ENCODE peak calls at places on chromosomes 7 and 10, in ten cellular contexts. One of them, this sample, is unnamed.

GRCh38 chr7:5831196-5831595 is 49.4 kb upstream of the OCM start:
- DNase-seq in PC-3: no peak
- DNase-seq in fibroblast of lung: peak
- DNase-seq in stomach: no peak
- DNase-seq in transverse colon: no peak
- DNase-seq in ovary: peak
- DNase-seq in colonic mucosa: no peak
- DNase-seq in HCT116: no peak
- DNase-seq in IMR-90: peak
- DNase-seq in lower lobe of right lung: no peak
- DNase-seq in this sample: peak

GRCh38 chr10:10886861-10887539 is 130.7 kb upstream of the CELF2 start:
- DNase-seq in PC-3: no peak
- DNase-seq in fibroblast of lung: peak
- DNase-seq in stomach: no peak
- DNase-seq in transverse colon: no peak
- DNase-seq in ovary: no peak
- DNase-seq in colonic mucosa: no peak
- DNase-seq in HCT116: no peak
- DNase-seq in IMR-90: no peak
- DNase-seq in lower lobe of right lung: no peak
- DNase-seq in this sample: no peak

GRCh38 chr7:70417061-70417655 is 714.8 kb upstream of the GALNT17 start:
- DNase-seq in PC-3: no peak
- DNase-seq in fibroblast of lung: no peak
- DNase-seq in stomach: no peak
- DNase-seq in transverse colon: no peak
- DNase-seq in ovary: no peak
- DNase-seq in colonic mucosa: no peak
- DNase-seq in HCT116: no peak
- DNase-seq in IMR-90: no peak
- DNase-seq in lower lobe of right lung: no peak
- DNase-seq in this sample: no peak

GRCh38 chr10:9096288-9096687 is 1041.8 kb downstream of the GATA3 start:
- DNase-seq in PC-3: no peak
- DNase-seq in fibroblast of lung: no peak
- DNase-seq in stomach: no peak
- DNase-seq in transverse colon: no peak
- DNase-seq in ovary: no peak
- DNase-seq in colonic mucosa: no peak
- DNase-seq in HCT116: no peak
- DNase-seq in IMR-90: no peak
- DNase-seq in lower lobe of right lung: no peak
- DNase-seq in this sample: no peak

GRCh38 chr10:104483582-104483981 is 129.9 kb downstream of the CFAP58 start:
- DNase-seq in PC-3: no peak
- DNase-seq in fibroblast of lung: no peak
- DNase-seq in stomach: no peak
- DNase-seq in transverse colon: no peak
- DNase-seq in ovary: no peak
- DNase-seq in colonic mucosa: no peak
- DNase-seq in HCT116: no peak
- DNase-seq in IMR-90: no peak
- DNase-seq in lower lobe of right lung: no peak
- DNase-seq in this sample: no peak

GRCh38 chr10:70499829-70500167 is 21.2 kb downstream of the PALD1 start:
- DNase-seq in PC-3: no peak
- DNase-seq in fibroblast of lung: no peak
- DNase-seq in stomach: no peak
- DNase-seq in transverse colon: no peak
- DNase-seq in ovary: no peak
- DNase-seq in colonic mucosa: no peak
- DNase-seq in HCT116: no peak
- DNase-seq in IMR-90: no peak
- DNase-seq in lower lobe of right lung: no peak
- DNase-seq in this sample: no peak

GRCh38 chr7:114423218-114423496 is 8.5 kb downstream of the FOXP2 start:
- DNase-seq in PC-3: no peak
- DNase-seq in fibroblast of lung: no peak
- DNase-seq in stomach: no peak
- DNase-seq in transverse colon: no peak
- DNase-seq in ovary: no peak
- DNase-seq in colonic mucosa: no peak
- DNase-seq in HCT116: no peak
- DNase-seq in IMR-90: no peak
- DNase-seq in lower lobe of right lung: no peak
- DNase-seq in this sample: no peak

GRCh38 chr10:43236176-43236850 is 30.6 kb downstream of the RASGEF1A start:
- DNase-seq in PC-3: no peak
- DNase-seq in fibroblast of lung: no peak
- DNase-seq in stomach: no peak
- DNase-seq in transverse colon: no peak
- DNase-seq in ovary: no peak
- DNase-seq in colonic mucosa: no peak
- DNase-seq in HCT116: no peak
- DNase-seq in IMR-90: no peak
- DNase-seq in lower lobe of right lung: peak
- DNase-seq in this sample: no peak

GRCh38 chr7:38660427-38661099 is 29.4 kb upstream of the AMPH start:
- DNase-seq in PC-3: peak
- DNase-seq in fibroblast of lung: peak
- DNase-seq in stomach: no peak
- DNase-seq in transverse colon: peak
- DNase-seq in ovary: no peak
- DNase-seq in colonic mucosa: no peak
- DNase-seq in HCT116: peak
- DNase-seq in IMR-90: peak
- DNase-seq in lower lobe of right lung: peak
- DNase-seq in this sample: peak

GRCh38 chr10:11594589-11595394 is 16.7 kb downstream of the USP6NL start:
- DNase-seq in PC-3: no peak
- DNase-seq in fibroblast of lung: no peak
- DNase-seq in stomach: no peak
- DNase-seq in transverse colon: no peak
- DNase-seq in ovary: no peak
- DNase-seq in colonic mucosa: no peak
- DNase-seq in HCT116: no peak
- DNase-seq in IMR-90: no peak
- DNase-seq in lower lobe of right lung: no peak
- DNase-seq in this sample: no peak

GRCh38 chr7:112143151-112143550 is 63.0 kb downstream of the DOCK4 start:
- DNase-seq in PC-3: no peak
- DNase-seq in fibroblast of lung: peak
- DNase-seq in stomach: no peak
- DNase-seq in transverse colon: no peak
- DNase-seq in ovary: no peak
- DNase-seq in colonic mucosa: no peak
- DNase-seq in HCT116: no peak
- DNase-seq in IMR-90: peak
- DNase-seq in lower lobe of right lung: no peak
- DNase-seq in this sample: no peak

GRCh38 chr7:122902751-122903495 is 16.7 kb upstream of the CADPS2 start:
- DNase-seq in PC-3: peak
- DNase-seq in fibroblast of lung: peak
- DNase-seq in stomach: no peak
- DNase-seq in transverse colon: no peak
- DNase-seq in ovary: no peak
- DNase-seq in colonic mucosa: no peak
- DNase-seq in HCT116: no peak
- DNase-seq in IMR-90: no peak
- DNase-seq in lower lobe of right lung: no peak
- DNase-seq in this sample: peak

DNA sequence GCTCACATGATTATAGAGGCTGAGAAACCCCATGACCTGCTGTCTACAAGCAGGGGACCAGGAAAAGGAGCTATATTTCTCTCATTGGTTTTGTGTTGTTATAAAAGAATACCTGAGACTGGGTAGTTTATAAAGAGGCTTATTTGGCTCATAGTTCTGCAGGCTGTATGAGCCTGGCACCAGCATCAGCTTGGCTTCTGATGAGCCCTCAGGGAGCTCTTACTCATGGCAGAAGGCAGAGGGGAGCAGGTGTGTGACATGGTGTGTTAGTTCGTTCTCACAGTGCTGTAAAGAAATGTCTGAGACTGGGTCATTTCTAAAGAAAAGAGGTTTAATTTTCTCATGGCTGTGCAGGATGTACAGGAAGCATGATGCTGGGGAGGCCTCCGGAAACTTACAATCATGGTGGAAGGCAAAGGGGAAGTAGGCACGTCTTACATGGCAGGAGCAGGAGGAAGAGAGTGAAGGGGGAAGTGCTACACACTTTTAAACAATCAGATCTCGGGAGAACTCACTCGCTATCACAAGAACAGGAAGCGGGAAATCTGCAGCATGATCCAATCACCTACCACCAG is 133.5 kb downstream of the JCAD start:
- DNase-seq in PC-3: no peak
- DNase-seq in fibroblast of lung: no peak
- DNase-seq in stomach: no peak
- DNase-seq in transverse colon: no peak
- DNase-seq in ovary: no peak
- DNase-seq in colonic mucosa: no peak
- DNase-seq in HCT116: no peak
- DNase-seq in IMR-90: no peak
- DNase-seq in lower lobe of right lung: no peak
- DNase-seq in this sample: no peak
- H3K4me3 ChIP-seq in PC-3: no peak
- H3K4me3 ChIP-seq in fibroblast of lung: no peak
- H3K4me3 ChIP-seq in stomach: no peak
- H3K4me3 ChIP-seq in transverse colon: no peak
- H3K4me3 ChIP-seq in ovary: no peak
- H3K4me3 ChIP-seq in colonic mucosa: no peak
- H3K4me3 ChIP-seq in HCT116: no peak
- H3K4me3 ChIP-seq in IMR-90: no peak
- H3K4me3 ChIP-seq in lower lobe of right lung: no peak
- H3K4me3 ChIP-seq in this sample: no peak

GRCh38 chr10:84158061-84158460 is 15.5 kb upstream of the GPR15LG start:
- DNase-seq in PC-3: no peak
- DNase-seq in fibroblast of lung: no peak
- DNase-seq in stomach: no peak
- DNase-seq in transverse colon: no peak
- DNase-seq in ovary: no peak
- DNase-seq in colonic mucosa: no peak
- DNase-seq in HCT116: no peak
- DNase-seq in IMR-90: no peak
- DNase-seq in lower lobe of right lung: no peak
- DNase-seq in this sample: no peak

GRCh38 chr10:84163992-84164391 is 9.6 kb upstream of the GPR15LG start:
- DNase-seq in PC-3: no peak
- DNase-seq in fibroblast of lung: no peak
- DNase-seq in stomach: no peak
- DNase-seq in transverse colon: no peak
- DNase-seq in ovary: no peak
- DNase-seq in colonic mucosa: peak
- DNase-seq in HCT116: no peak
- DNase-seq in IMR-90: no peak
- DNase-seq in lower lobe of right lung: no peak
- DNase-seq in this sample: no peak

GRCh38 chr10:84159076-84159475 is 14.5 kb upstream of the GPR15LG start:
- DNase-seq in PC-3: no peak
- DNase-seq in fibroblast of lung: no peak
- DNase-seq in stomach: no peak
- DNase-seq in transverse colon: peak
- DNase-seq in ovary: no peak
- DNase-seq in colonic mucosa: peak
- DNase-seq in HCT116: no peak
- DNase-seq in IMR-90: no peak
- DNase-seq in lower lobe of right lung: no peak
- DNase-seq in this sample: no peak

GRCh38 chr10:84158549-84158948 is 15.1 kb upstream of the GPR15LG start:
- DNase-seq in PC-3: no peak
- DNase-seq in fibroblast of lung: no peak
- DNase-seq in stomach: no peak
- DNase-seq in transverse colon: no peak
- DNase-seq in ovary: no peak
- DNase-seq in colonic mucosa: no peak
- DNase-seq in HCT116: no peak
- DNase-seq in IMR-90: no peak
- DNase-seq in lower lobe of right lung: no peak
- DNase-seq in this sample: no peak

DNA sequence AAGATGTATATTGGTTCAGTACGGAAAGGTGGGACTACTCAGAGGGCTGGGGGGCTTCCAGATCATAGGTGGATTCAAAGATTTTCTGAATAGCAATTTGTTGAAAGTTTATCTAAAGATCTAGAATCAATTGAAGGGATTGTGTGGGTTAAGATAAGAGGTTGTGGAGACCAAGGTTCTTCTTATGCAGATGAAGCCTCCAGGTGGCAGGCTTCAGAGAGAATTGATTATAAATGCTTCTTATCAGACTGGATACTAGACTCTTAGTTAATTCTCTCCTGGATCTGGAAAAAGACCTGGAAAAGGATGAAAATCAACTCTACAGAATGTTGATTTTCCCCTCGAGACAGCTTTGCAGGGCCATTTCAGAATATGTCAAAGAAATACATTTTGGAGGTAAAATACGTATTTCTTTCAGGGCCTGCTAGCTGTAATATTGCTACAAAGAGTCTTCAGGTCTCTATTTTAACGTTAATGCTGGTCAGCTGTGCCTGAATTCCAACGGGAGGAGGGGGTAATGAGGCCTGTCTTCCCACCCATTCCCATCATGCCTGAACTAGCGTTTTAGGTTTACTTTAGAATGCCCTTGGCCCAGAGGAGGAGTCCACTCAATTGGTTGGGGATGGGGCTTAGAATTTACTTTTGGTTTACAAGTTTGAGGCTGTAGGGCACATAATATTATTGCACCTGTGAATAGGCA is 12.8 kb upstream of the GPR15LG start:
- DNase-seq in PC-3: no peak
- DNase-seq in fibroblast of lung: no peak
- DNase-seq in stomach: no peak
- DNase-seq in transverse colon: no peak
- DNase-seq in ovary: no peak
- DNase-seq in colonic mucosa: no peak
- DNase-seq in HCT116: no peak
- DNase-seq in IMR-90: no peak
- DNase-seq in lower lobe of right lung: no peak
- DNase-seq in this sample: no peak
- TF ChIP-seq CTCF in PC-3: no peak
- TF ChIP-seq CTCF in fibroblast of lung: no peak
- TF ChIP-seq CTCF in stomach: no peak
- TF ChIP-seq CTCF in transverse colon: peak
- TF ChIP-seq CTCF in ovary: no peak
- TF ChIP-seq CTCF in colonic mucosa: no peak
- TF ChIP-seq CTCF in HCT116: no peak
- TF ChIP-seq CTCF in IMR-90: no peak
- TF ChIP-seq CTCF in lower lobe of right lung: no peak
- TF ChIP-seq CTCF in this sample: no peak

GRCh38 chr10:109902992-109903947 is 20.0 kb downstream of the XPNPEP1 start:
- DNase-seq in PC-3: peak
- DNase-seq in fibroblast of lung: no peak
- DNase-seq in stomach: no peak
- DNase-seq in transverse colon: no peak
- DNase-seq in ovary: no peak
- DNase-seq in colonic mucosa: no peak
- DNase-seq in HCT116: no peak
- DNase-seq in IMR-90: peak
- DNase-seq in lower lobe of right lung: no peak
- DNase-seq in this sample: peak
- H3K4me3 ChIP-seq in PC-3: no peak
- H3K4me3 ChIP-seq in fibroblast of lung: no peak
- H3K4me3 ChIP-seq in stomach: no peak
- H3K4me3 ChIP-seq in transverse colon: no peak
- H3K4me3 ChIP-seq in ovary: no peak
- H3K4me3 ChIP-seq in colonic mucosa: no peak
- H3K4me3 ChIP-seq in HCT116: no peak
- H3K4me3 ChIP-seq in IMR-90: no peak
- H3K4me3 ChIP-seq in lower lobe of right lung: peak
- H3K4me3 ChIP-seq in this sample: no peak

GRCh38 chr10:78738861-78739260 is 329.9 kb upstream of the ZMIZ1 start:
- DNase-seq in PC-3: no peak
- DNase-seq in fibroblast of lung: no peak
- DNase-seq in stomach: no peak
- DNase-seq in transverse colon: no peak
- DNase-seq in ovary: no peak
- DNase-seq in colonic mucosa: no peak
- DNase-seq in HCT116: no peak
- DNase-seq in IMR-90: no peak
- DNase-seq in lower lobe of right lung: no peak
- DNase-seq in this sample: no peak
- TF ChIP-seq CTCF in PC-3: no peak
- TF ChIP-seq CTCF in fibroblast of lung: no peak
- TF ChIP-seq CTCF in stomach: no peak
- TF ChIP-seq CTCF in transverse colon: no peak
- TF ChIP-seq CTCF in ovary: no peak
- TF ChIP-seq CTCF in colonic mucosa: no peak
- TF ChIP-seq CTCF in HCT116: no peak
- TF ChIP-seq CTCF in IMR-90: no peak
- TF ChIP-seq CTCF in lower lobe of right lung: no peak
- TF ChIP-seq CTCF in this sample: no peak

This sample was measured in fibroblast of mammary gland.